ENCODE peak calls at places on chromosomes 5 and 9, in eight cellular contexts. G is mesothelial cell of epicardium, M is PC-3, O is ovary, R is esophagus muscularis mucosa, Y is cardiac muscle cell, X is activated B cell treated with CpG ODN at 0.5 μM for 24 hours, Q is astrocyte of the spinal cord. D is an unnamed sample.
A peak's percentile ranks its signal among the peaks of the same experiment; 100 is the strongest.

GRCh38 chr9:98550206-98550820 is 158.4 kb downstream of the GABBR2 start:
- DNase-seq in G (no peak), M (no peak), O (no peak), R (peak; percentile 68), Y (no peak), X (no peak), Q (peak; percentile 73), D (no peak)

GRCh38 chr9:131126059-131126426 is 657 bp downstream of the NUP214 start:
- DNase-seq in G (no peak), M (no peak), O (no peak), R (no peak), Y (no peak), X (no peak), Q (no peak), D (no peak)

GRCh38 chr9:69346596-69347390 is 21.8 kb downstream of the ENTREP1 start:
- DNase-seq in G (no peak), M (peak; percentile 23), O (no peak), R (no peak), Y (no peak), X (no peak), Q (no peak), D (no peak)

GRCh38 chr9:96203867-96204412 is 98.0 kb downstream of the HSD17B3 start:
- DNase-seq in G (no peak), M (no peak), O (no peak), R (no peak), Y (no peak), X (no peak), Q (no peak), D (no peak)

GRCh38 chr9:115262952-115263351 is 145.0 kb upstream of the TNC start:
- DNase-seq in G (no peak), M (peak; percentile 65), O (no peak), R (no peak), Y (no peak), X (no peak), Q (no peak), D (no peak)

GRCh38 chr9:33952066-33952465 is 96.6 kb downstream of the UBAP2 start:
- DNase-seq in G (no peak), M (no peak), O (no peak), R (no peak), Y (no peak), X (no peak), Q (no peak), D (no peak)

GRCh38 chr9:103471241-103471640 is 476.1 kb downstream of the CYLC2 start:
- DNase-seq in G (no peak), M (peak; percentile 2), O (no peak), R (no peak), Y (no peak), X (no peak), Q (no peak), D (no peak)

GRCh38 chr9:97554566-97555075 is 53.2 kb downstream of the TMOD1 start:
- DNase-seq in G (no peak), M (no peak), O (no peak), R (no peak), Y (no peak), X (no peak), Q (no peak), D (no peak)

GRCh38 chr9:127248241-127248640 is 16.3 kb upstream of the GARNL3 start:
- DNase-seq in G (no peak), M (no peak), O (no peak), R (no peak), Y (no peak), X (no peak), Q (no peak), D (no peak)

GRCh38 chr5:1363160-1363559 is 18.3 kb upstream of the CLPTM1L start:
- DNase-seq in G (no peak), M (no peak), O (no peak), R (no peak), Y (no peak), X (no peak), Q (no peak), D (no peak)

GRCh38 chr9:71683598-71684235 is 84.6 kb downstream of the CEMIP2 start:
- DNase-seq in G (no peak), M (peak; percentile 46), O (peak; percentile 51), R (no peak), Y (peak; percentile 13), X (no peak), Q (peak; percentile 70), D (no peak)

GRCh38 chr9:111938427-111938800 is 41.8 kb downstream of the UGCG start:
- DNase-seq in G (no peak), M (no peak), O (no peak), R (no peak), Y (no peak), X (no peak), Q (no peak), D (no peak)

GRCh38 chr9:89532478-89532877 is 34.6 kb upstream of the SEMA4D start:
- DNase-seq in G (no peak), M (no peak), O (no peak), R (no peak), Y (no peak), X (no peak), Q (no peak), D (no peak)

GRCh38 chr9:21252727-21253547 is 13.1 kb upstream of the IFNA14 start:
- DNase-seq in G (no peak), M (peak; percentile 44), O (no peak), R (no peak), Y (peak; percentile 22), X (no peak), Q (peak; percentile 29), D (no peak)

GRCh38 chr5:77437194-77437593 is 54.9 kb downstream of the WDR41 start:
- DNase-seq in G (no peak), M (peak; percentile 12), O (no peak), R (no peak), Y (peak; percentile 12), X (no peak), Q (no peak), D (no peak)

GRCh38 chr5:104513194-104513602 is 950.6 kb upstream of the NUDT12 start:
- DNase-seq in G (no peak), M (peak; percentile 97), O (no peak), R (no peak), Y (no peak), X (no peak), Q (peak; percentile 79), D (no peak)

GRCh38 chr9:121825481-121825830 is 174.0 kb downstream of the DAB2IP start:
- DNase-seq in G (no peak), M (no peak), O (no peak), R (no peak), Y (no peak), X (no peak), Q (no peak), D (no peak)

GRCh38 chr9:121823451-121824169 is 172.2 kb downstream of the DAB2IP start:
- DNase-seq in G (no peak), M (no peak), O (no peak), R (no peak), Y (no peak), X (no peak), Q (no peak), D (no peak)

GRCh38 chr9:121826711-121827110 is 175.3 kb downstream of the DAB2IP start:
- DNase-seq in G (no peak), M (no peak), O (peak; percentile 21), R (no peak), Y (no peak), X (no peak), Q (no peak), D (no peak)

GRCh38 chr9:121822093-121823085 is 171.0 kb downstream of the DAB2IP start:
- DNase-seq in G (no peak), M (no peak), O (peak; percentile 7), R (no peak), Y (no peak), X (no peak), Q (no peak), D (no peak)

GRCh38 chr9:121824651-121825480 is 173.4 kb downstream of the DAB2IP start:
- DNase-seq in G (no peak), M (peak; percentile 2), O (no peak), R (no peak), Y (peak; percentile 42), X (no peak), Q (no peak), D (no peak)
- TF ChIP-seq CTCF in G (no peak), M (peak; percentile 23), O (no peak), R (no peak), Y (no peak), X (no peak), Q (no peak), D (no peak)

DNA sequence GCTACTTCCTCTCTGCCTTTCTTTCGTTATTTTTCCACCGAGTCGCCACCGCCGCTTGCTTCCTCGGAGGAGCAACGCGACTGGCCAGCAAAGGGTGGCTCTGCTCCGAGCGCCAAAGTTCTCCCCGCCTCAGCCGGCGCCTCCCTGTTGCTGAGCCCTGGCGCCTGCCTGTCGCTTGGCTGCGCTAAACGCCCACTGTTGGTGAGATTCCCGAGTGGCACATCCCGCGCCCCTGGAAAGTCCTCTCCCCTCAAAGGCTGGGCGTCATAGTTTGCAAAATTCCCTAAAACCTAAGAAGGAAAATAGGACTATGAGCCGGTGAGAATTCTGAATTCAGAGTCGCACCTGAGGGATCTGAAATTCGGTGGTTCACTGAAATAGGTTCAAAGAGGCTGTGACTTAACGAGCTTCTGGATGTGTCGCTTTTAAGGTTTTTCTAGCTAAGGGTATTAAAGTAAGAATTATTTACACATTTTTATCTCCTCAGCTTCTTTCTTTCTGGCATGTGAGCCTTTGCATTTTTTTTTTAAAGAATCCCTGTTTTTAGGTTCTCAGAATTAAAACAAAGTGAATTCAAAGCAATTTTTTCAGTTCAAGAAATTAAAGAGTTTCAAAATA is at the start of gene GRIN3A:
- DNase-seq in G (peak; percentile 18), M (no peak), O (peak; percentile 39), R (no peak), Y (peak; percentile 21), X (no peak), Q (no peak), D (no peak)
- TF ChIP-seq CTCF in G (no peak), M (no peak), O (no peak), R (no peak), Y (no peak), X (no peak), Q (no peak), D (no peak)

GRCh38 chr9:137579259-137579604 is 507 bp upstream of the DPH7 start:
- DNase-seq in G (no peak), M (no peak), O (no peak), R (no peak), Y (no peak), X (no peak), Q (no peak), D (no peak)
- TF ChIP-seq CTCF in G (no peak), M (no peak), O (no peak), R (no peak), Y (no peak), X (no peak), Q (no peak), D (no peak)

GRCh38 chr9:129335456-129336129 is 157.5 kb upstream of the IER5L start:
- DNase-seq in G (no peak), M (no peak), O (no peak), R (no peak), Y (no peak), X (no peak), Q (no peak), D (no peak)

GRCh38 chr9:129336130-129336528 is 158.1 kb upstream of the IER5L start:
- DNase-seq in G (no peak), M (no peak), O (no peak), R (no peak), Y (no peak), X (no peak), Q (peak; percentile 74), D (no peak)

GRCh38 chr9:129334744-129335080 is 156.7 kb upstream of the IER5L start:
- DNase-seq in G (no peak), M (no peak), O (no peak), R (no peak), Y (no peak), X (no peak), Q (no peak), D (no peak)

GRCh38 chr9:129337287-129338140 is 159.5 kb upstream of the IER5L start:
- DNase-seq in G (no peak), M (no peak), O (no peak), R (no peak), Y (no peak), X (no peak), Q (no peak), D (no peak)

GRCh38 chr9:129336601-129337286 is 158.7 kb upstream of the IER5L start:
- DNase-seq in G (peak; percentile 51), M (no peak), O (peak; percentile 77), R (no peak), Y (peak; percentile 64), X (peak; percentile 33), Q (peak; percentile 80), D (peak; percentile 23)
- TF ChIP-seq CTCF in G (no peak), M (no peak), O (no peak), R (no peak), Y (no peak), X (no peak), Q (no peak), D (no peak)

D was measured in AG04449.